ENCODE peak calls at places on chromosome 21, in four cellular contexts. S is GM23248, L is GM23338, I is MM.1S. F is an unnamed sample.

GRCh38 chr21:34844033-34844923 is 175.5 kb downstream of the CLIC6 start:
- DNase-seq in S (peak; percentile 58), L (no peak), I (no peak), F (no peak)

GRCh38 chr21:31612889-31613785 is 46.4 kb upstream of the SOD1 start:
- DNase-seq in S (peak; percentile 46), L (no peak), I (no peak), F (no peak)

GRCh38 chr21:29078884-29079765 is 5.7 kb upstream of the CCT8 start:
- DNase-seq in S (no peak), L (no peak), I (peak; percentile 71), F (no peak)

GRCh38 chr21:31498985-31499384 is 154.9 kb upstream of the TIAM1 start:
- DNase-seq in S (no peak), L (peak; percentile 38), I (no peak), F (no peak)

GRCh38 chr21:44953628-44954021 is 13.8 kb downstream of the SLX9 start:
- DNase-seq in S (no peak), L (no peak), I (no peak), F (no peak)

GRCh38 chr21:43924421-43925095 is 59.5 kb downstream of the AGPAT3 start:
- DNase-seq in S (no peak), L (no peak), I (no peak), F (peak; percentile 49)

GRCh38 chr21:31538821-31539220 is 120.7 kb upstream of the SOD1 start:
- DNase-seq in S (no peak), L (no peak), I (no peak), F (peak; percentile 65)

GRCh38 chr21:45048026-45048698 is 26.2 kb upstream of the ADARB1 start:
- DNase-seq in S (no peak), L (no peak), I (no peak), F (no peak)

GRCh38 chr21:31261759-31262158 is 82.3 kb downstream of the TIAM1 start:
- DNase-seq in S (no peak), L (no peak), I (no peak), F (no peak)

GRCh38 chr21:14617040-14617393 is 70.9 kb upstream of the SAMSN1 start:
- DNase-seq in S (no peak), L (peak; percentile 38), I (no peak), F (no peak)

GRCh38 chr21:44984792-44985440 is 45.1 kb downstream of the SLX9 start:
- DNase-seq in S (no peak), L (peak; percentile 47), I (no peak), F (no peak)

GRCh38 chr21:41398831-41399230 is 27.2 kb upstream of the MX1 start:
- DNase-seq in S (no peak), L (no peak), I (no peak), F (no peak)

GRCh38 chr21:44455524-44456206 is 355 bp downstream of the LRRC3 start:
- DNase-seq in S (peak; percentile 48), L (peak; percentile 54), I (no peak), F (peak; percentile 69)

GRCh38 chr21:43775795-43776430 is at the start of gene CSTB:
- DNase-seq in S (peak; percentile 79), L (peak; percentile 85), I (peak; percentile 94), F (peak; percentile 89)

GRCh38 chr21:15826147-15826780 is 96.5 kb downstream of the USP25 start:
- DNase-seq in S (peak; percentile 48), L (peak; percentile 81), I (peak; percentile 26), F (peak; percentile 66)

GRCh38 chr21:42677339-42678117 is 24.1 kb downstream of the PDE9A start:
- DNase-seq in S (no peak), L (no peak), I (no peak), F (no peak)

GRCh38 chr21:46205766-46206162 is 21.5 kb upstream of the SPATC1L start:
- DNase-seq in S (no peak), L (no peak), I (no peak), F (no peak)

GRCh38 chr21:45244799-45245340 is 42.8 kb downstream of the POFUT2 start:
- DNase-seq in S (no peak), L (no peak), I (no peak), F (no peak)

GRCh38 chr21:45420061-45420521 is 15.1 kb downstream of the COL18A1 start:
- DNase-seq in S (no peak), L (no peak), I (no peak), F (peak; percentile 5)

GRCh38 chr21:45405819-45406762 is 1.1 kb downstream of the COL18A1 start:
- DNase-seq in S (peak; percentile 23), L (peak; percentile 85), I (no peak), F (peak; percentile 60)

GRCh38 chr21:15077529-15077928 is 12.7 kb upstream of the NRIP1 start:
- DNase-seq in S (no peak), L (no peak), I (no peak), F (no peak)

GRCh38 chr21:44704636-44705001 is 6.8 kb downstream of the TSPEAR start:
- DNase-seq in S (no peak), L (peak; percentile 58), I (no peak), F (no peak)

GRCh38 chr21:41681336-41681801 is 85.5 kb downstream of the RIPK4 start:
- DNase-seq in S (no peak), L (no peak), I (no peak), F (no peak)

GRCh38 chr21:29829514-29830255 is 110.1 kb downstream of the GRIK1 start:
- DNase-seq in S (no peak), L (no peak), I (no peak), F (no peak)

GRCh38 chr21:35190201-35190701 is 141.1 kb upstream of the RUNX1 start:
- DNase-seq in S (peak; percentile 63), L (no peak), I (no peak), F (peak; percentile 21)

GRCh38 chr21:45255381-45256020 is 32.2 kb downstream of the POFUT2 start:
- DNase-seq in S (no peak), L (no peak), I (peak; percentile 87), F (no peak)

GRCh38 chr21:21996891-21997290 is 998.7 kb downstream of the NCAM2 start:
- DNase-seq in S (no peak), L (no peak), I (no peak), F (no peak)

DNA sequence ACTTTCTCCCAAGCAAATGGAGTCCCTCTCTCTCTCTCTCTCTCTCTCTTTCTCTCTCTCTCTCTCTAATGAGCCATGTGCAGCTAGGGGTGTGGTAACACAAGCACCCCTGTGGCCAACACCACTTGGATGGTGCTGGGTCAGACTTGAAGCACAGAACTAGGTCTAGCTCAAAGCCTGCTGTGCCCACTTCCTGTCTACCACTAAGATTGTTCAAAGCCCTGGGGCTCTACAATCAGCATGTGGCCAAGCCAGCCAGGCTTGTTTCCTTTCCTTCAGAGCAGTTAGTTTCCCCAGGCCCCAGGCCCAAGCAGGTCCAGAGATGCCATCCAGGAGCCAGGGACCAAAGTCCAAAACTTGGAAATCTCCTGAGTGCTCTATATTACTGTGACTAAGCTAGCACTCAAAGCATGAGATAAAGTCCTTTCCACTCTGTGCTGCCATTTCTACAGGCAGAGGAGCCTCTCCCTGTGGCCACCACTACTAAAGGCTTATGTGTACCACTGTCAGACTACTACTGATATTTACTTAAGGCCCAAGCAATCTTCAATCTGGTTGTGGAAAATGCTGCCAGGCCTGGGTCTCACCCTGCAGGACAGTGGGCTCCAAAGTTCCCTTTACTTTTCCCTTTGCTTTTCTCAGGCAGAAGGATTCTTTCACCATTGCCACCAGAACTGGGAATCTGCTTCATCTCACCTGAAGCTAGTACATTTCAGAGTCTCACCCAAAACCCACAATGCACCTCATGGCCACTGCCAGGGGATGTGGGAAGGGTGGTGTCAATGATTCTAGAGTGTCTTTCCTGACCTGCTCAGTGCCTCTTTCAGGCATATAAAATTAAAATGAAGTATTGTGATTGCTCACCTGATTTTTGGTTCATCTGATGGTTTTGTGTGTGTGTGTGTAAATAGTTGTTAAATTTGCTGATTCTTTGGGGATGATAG is 999.5 kb downstream of the NCAM2 start:
- DNase-seq in S (no peak), L (peak; percentile 3), I (peak; percentile 10), F (peak; percentile 39)
- TF ChIP-seq EZH2phosphoT487 in S (no peak), L (no peak), I (no peak), F (no peak)

GRCh38 chr21:38663282-38663681 is 142.4 kb upstream of the ETS2 start:
- DNase-seq in S (no peak), L (no peak), I (no peak), F (no peak)

GRCh38 chr21:38661296-38662223 is 144.2 kb upstream of the ETS2 start:
- DNase-seq in S (peak; percentile 72), L (peak; percentile 66), I (no peak), F (peak; percentile 30)

GRCh38 chr21:38659936-38660332 is 145.8 kb upstream of the ETS2 start:
- DNase-seq in S (no peak), L (peak; percentile 22), I (no peak), F (no peak)

GRCh38 chr21:38662224-38662568 is 143.5 kb upstream of the ETS2 start:
- DNase-seq in S (no peak), L (peak; percentile 36), I (no peak), F (no peak)

GRCh38 chr21:38660333-38661295 is 145.1 kb upstream of the ETS2 start:
- DNase-seq in S (peak; percentile 48), L (peak; percentile 66), I (no peak), F (peak; percentile 45)
- TF ChIP-seq EZH2 in S (no peak), L (no peak), I (no peak), F (peak; percentile 18)

DNA sequence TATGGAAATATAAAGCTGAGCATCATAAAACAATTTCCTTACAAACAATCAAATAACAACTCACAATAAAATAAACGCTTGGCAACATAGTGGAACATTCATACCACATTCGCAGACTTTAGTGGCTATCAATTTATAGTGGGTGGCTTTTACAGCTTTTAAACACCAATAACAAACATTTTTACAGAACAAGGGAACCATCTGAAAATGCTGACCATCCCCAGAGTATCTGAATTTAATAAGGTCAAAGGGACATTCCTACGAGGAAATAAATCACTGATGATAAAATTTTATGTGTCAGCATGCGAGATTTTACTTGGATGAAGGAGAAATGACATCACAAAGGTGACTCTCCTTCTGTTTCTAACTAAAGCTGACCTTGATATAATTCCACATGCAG is 144.5 kb downstream of the APP start:
- DNase-seq in S (no peak), L (no peak), I (no peak), F (no peak)
- H3K27ac ChIP-seq in S (no peak overlapping the region), L (peak overlapping the region; percentile 70), I (no peak overlapping the region), F (no peak overlapping the region)

GRCh38 chr21:26679299-26679698 is 106.2 kb upstream of the CYYR1 start:
- DNase-seq in S (peak; percentile 1), L (no peak), I (no peak), F (no peak)
- TF ChIP-seq EZH2phosphoT487 in S (no peak), L (no peak), I (no peak), F (no peak)

GRCh38 chr21:33645730-33646129 is 3.4 kb downstream of the ITSN1 start:
- DNase-seq in S (no peak), L (no peak), I (no peak), F (no peak)

GRCh38 chr21:33644383-33645074 is 2.2 kb downstream of the ITSN1 start:
- DNase-seq in S (peak; percentile 89), L (peak; percentile 22), I (no peak), F (peak; percentile 57)

GRCh38 chr21:33642027-33642895 is at the start of gene ITSN1:
- DNase-seq in S (peak; percentile 99), L (peak; percentile 100), I (peak; percentile 100), F (peak; percentile 100)

GRCh38 chr21:33642896-33643657 is 776 bp downstream of the ITSN1 start:
- DNase-seq in S (peak; percentile 57), L (peak; percentile 64), I (peak; percentile 58), F (peak; percentile 63)

GRCh38 chr21:33643658-33644311 is 1.5 kb downstream of the ITSN1 start:
- DNase-seq in S (peak; percentile 44), L (peak; percentile 27), I (no peak), F (peak; percentile 26)
- TF ChIP-seq EZH2 in S (no peak), L (no peak), I (no peak), F (no peak)

F was measured in hepatocyte.